ENCODE peak calls at places on chromosomes 2 and 18, in six cellular contexts. M is ELR, H is dorsolateral prefrontal cortex, A is Peyer's patch, X is cardiac muscle cell, J is HT-29. V is an unnamed sample.

GRCh38 chr2:73983322-73984202 is 1.1 kb upstream of the TET3 start:
- DNase-seq in M (no peak), H (no peak), A (peak), J (peak), X (peak), V (peak)

GRCh38 chr18:22385718-22386117 is 32.0 kb downstream of the CTAGE1 start:
- DNase-seq in A (no peak), J (no peak), H (no peak), M (peak), X (no peak), V (no peak)

GRCh38 chr18:43078485-43079092 is 36.9 kb downstream of the RIT2 start:
- DNase-seq in J (no peak), H (no peak), M (no peak), X (peak), A (no peak), V (no peak)

GRCh38 chr18:10113156-10114022 is 199.6 kb downstream of the VAPA start:
- DNase-seq in M (no peak), X (no peak), A (no peak), H (no peak), J (no peak), V (no peak)

GRCh38 chr2:239178954-239179353 is 221.9 kb downstream of the HDAC4 start:
- DNase-seq in A (peak), J (no peak), X (no peak), M (no peak), H (no peak), V (no peak)

GRCh38 chr2:217106650-217107014 is 246.8 kb upstream of the TNP1 start:
- DNase-seq in H (no peak), M (peak), A (no peak), J (peak), X (no peak), V (peak)

GRCh38 chr2:12674644-12675328 is 42.0 kb upstream of the TRIB2 start:
- DNase-seq in A (no peak), X (no peak), M (no peak), J (no peak), H (no peak), V (no peak)

GRCh38 chr2:83191316-83191715 is 1267.8 kb downstream of the SUCLG1 start:
- DNase-seq in H (no peak), X (no peak), J (no peak), M (no peak), A (no peak), V (no peak)

GRCh38 chr2:168662651-168663208 is 139.7 kb upstream of the NOSTRIN start:
- DNase-seq in A (no peak), M (no peak), H (no peak), J (no peak), X (no peak), V (no peak)

GRCh38 chr18:59196161-59196560 is 23.8 kb upstream of the GRP start:
- DNase-seq in X (no peak), A (no peak), J (no peak), H (no peak), M (no peak), V (no peak)

GRCh38 chr18:63683152-63683551 is 19.6 kb upstream of the SERPINB11 start:
- DNase-seq in J (peak), A (no peak), H (no peak), M (peak), X (peak), V (peak)

GRCh38 chr2:201116959-201117734 is 1.2 kb downstream of the CFLAR start:
- DNase-seq in M (peak), X (no peak), A (no peak), H (no peak), J (peak), V (peak)

GRCh38 chr2:215565897-215566296 is 130.0 kb upstream of the FN1 start:
- DNase-seq in A (no peak), J (no peak), X (no peak), M (peak), H (no peak), V (no peak)

GRCh38 chr2:240129311-240129710 is 6.8 kb downstream of the COPS9 start:
- DNase-seq in X (no peak), M (no peak), H (no peak), J (no peak), A (peak), V (no peak)

GRCh38 chr2:15177103-15177502 is 384.0 kb downstream of the NBAS start:
- DNase-seq in X (no peak), M (peak), J (no peak), H (no peak), A (no peak), V (no peak)

GRCh38 chr2:27217173-27218121 is at the start of gene CAD:
- DNase-seq in A (peak), M (peak), J (peak), X (peak), H (peak), V (peak)

GRCh38 chr18:79599503-79599931 is 80.1 kb upstream of the CTDP1 start:
- DNase-seq in H (no peak), M (no peak), A (peak), J (no peak), X (no peak), V (no peak)

GRCh38 chr2:96145028-96145939 is at the start of gene DUSP2:
- DNase-seq in A (peak), X (peak), J (peak), M (peak), H (no peak), V (peak)

GRCh38 chr2:203344667-203345066 is 16.5 kb downstream of the ABI2 start:
- DNase-seq in H (no peak), X (no peak), M (no peak), A (no peak), J (no peak), V (no peak)

GRCh38 chr18:45324489-45325111 is 290.7 kb upstream of the SLC14A2 start:
- DNase-seq in M (no peak), J (no peak), H (no peak), A (no peak), X (no peak), V (no peak)

GRCh38 chr2:26707747-26708146 is 15.2 kb downstream of the KCNK3 start:
- DNase-seq in X (no peak), H (no peak), A (no peak), M (no peak), J (no peak), V (no peak)

GRCh38 chr2:32627901-32628645 is at the start of gene TTC27:
- DNase-seq in M (peak), J (peak), A (peak), X (peak), H (peak), V (peak)

GRCh38 chr2:109475531-109476210 is 138.1 kb downstream of the SEPTIN10 start:
- DNase-seq in A (no peak), X (no peak), H (no peak), J (no peak), M (peak), V (no peak)

GRCh38 chr2:99643824-99644787 is 154.3 kb upstream of the REV1 start:
- DNase-seq in H (no peak), J (no peak), A (no peak), M (peak), X (no peak), V (no peak)

GRCh38 chr2:54598347-54599325 is 124.8 kb upstream of the EML6 start:
- DNase-seq in A (no peak), X (no peak), J (no peak), M (no peak), H (no peak), V (no peak)

GRCh38 chr2:62309465-62310091 is 113.7 kb downstream of the B3GNT2 start:
- DNase-seq in H (no peak), M (no peak), A (no peak), X (no peak), J (no peak), V (no peak)

GRCh38 chr18:78632111-78632541 is 347.5 kb upstream of the SALL3 start:
- DNase-seq in X (no peak), M (peak), H (no peak), J (peak), A (no peak), V (no peak)

GRCh38 chr18:58402247-58402646 is 226.6 kb downstream of the ALPK2 start:
- DNase-seq in X (peak), M (no peak), A (no peak), J (peak), H (no peak), V (peak)

GRCh38 chr2:141554810-141555209 is 576.0 kb downstream of the LRP1B start:
- DNase-seq in J (peak), X (peak), A (no peak), H (no peak), M (peak), V (peak)

GRCh38 chr2:21372654-21373053 is 248.9 kb downstream of the TDRD15 start:
- DNase-seq in X (peak), M (peak), H (peak), A (no peak), J (peak), V (peak)